ENCODE peak calls at places on chromosomes 4 and X, in four cellular contexts. D, B, E and Q are unnamed samples.

GRCh38 chr4:84852081-84852480 is 114.4 kb downstream of the WDFY3 start:
- DNase-seq in D (no peak), B (no peak), E (no peak), Q (no peak)

GRCh38 chrX:149004936-149005335 is 500.2 kb downstream of the IDS start:
- DNase-seq in D (no peak), B (no peak), E (no peak), Q (peak; percentile 13)

GRCh38 chrX:74534569-74535038 is 79.8 kb downstream of the RLIM start:
- DNase-seq in D (peak; percentile 79), B (no peak), E (no peak), Q (peak; percentile 21)

GRCh38 chr4:102761478-102761790 is 666 bp upstream of the MANBA start:
- DNase-seq in D (no peak), B (no peak), E (no peak), Q (no peak)

GRCh38 chr4:124079174-124079780 is 633.3 kb downstream of the ANKRD50 start:
- DNase-seq in D (no peak), B (no peak), E (no peak), Q (no peak)

GRCh38 chr4:48141048-48141447 is 7.0 kb upstream of the TXK start:
- DNase-seq in D (peak; percentile 61), B (no peak), E (no peak), Q (peak; percentile 41)

GRCh38 chrX:19772306-19772705 is 115.1 kb downstream of the SH3KBP1 start:
- DNase-seq in D (peak; percentile 26), B (peak; percentile 29), E (no peak), Q (no peak)

GRCh38 chr4:125315571-125316390 is 1.0 kb downstream of the FAT4 start:
- DNase-seq in D (peak; percentile 10), B (peak; percentile 38), E (peak; percentile 50), Q (peak; percentile 24)

GRCh38 chrX:115311666-115312065 is 22.2 kb downstream of the LUZP4 start:
- DNase-seq in D (no peak), B (peak; percentile 3), E (peak; percentile 65), Q (no peak)

GRCh38 chrX:19554786-19555185 is 39.5 kb upstream of the MAP3K15 start:
- DNase-seq in D (no peak), B (no peak), E (no peak), Q (no peak)

GRCh38 chr4:169941141-169941540 is 85.1 kb downstream of the MFAP3L start:
- DNase-seq in D (no peak), B (no peak), E (no peak), Q (no peak)

GRCh38 chr4:38577482-38577881 is 86.5 kb upstream of the KLF3 start:
- DNase-seq in D (no peak), B (no peak), E (no peak), Q (no peak)

GRCh38 chr4:114728426-114728825 is 129.8 kb downstream of the UGT8 start:
- DNase-seq in D (no peak), B (no peak), E (no peak), Q (no peak)

GRCh38 chrX:123920065-123920785 is 41.3 kb upstream of the STAG2 start:
- DNase-seq in D (no peak), B (no peak), E (no peak), Q (no peak)

GRCh38 chr4:10239982-10240654 is 123.5 kb upstream of the WDR1 start:
- DNase-seq in D (peak; percentile 0), B (no peak), E (no peak), Q (no peak)

GRCh38 chr4:7206385-7206784 is 14.0 kb downstream of the SORCS2 start:
- DNase-seq in D (no peak), B (peak; percentile 22), E (no peak), Q (no peak)

GRCh38 chr4:48311896-48312295 is 29.4 kb upstream of the SLAIN2 start:
- DNase-seq in D (no peak), B (no peak), E (no peak), Q (no peak)

GRCh38 chr4:158181906-158182305 is 9.1 kb upstream of the GASK1B start:
- DNase-seq in D (no peak), B (no peak), E (no peak), Q (no peak)

GRCh38 chr4:168519576-168519975 is 22.7 kb downstream of the PALLD start:
- DNase-seq in D (no peak), B (no peak), E (no peak), Q (no peak)

GRCh38 chrX:52577464-52578173 is 60.8 kb upstream of the XAGE1B start:
- DNase-seq in D (no peak), B (no peak), E (no peak), Q (no peak)

GRCh38 chr4:2424581-2424980 is 5.8 kb downstream of the CFAP99 start:
- DNase-seq in D (no peak), B (no peak), E (no peak), Q (no peak)

GRCh38 chr4:96649536-96649935 is 809.6 kb downstream of the PDHA2 start:
- DNase-seq in D (peak; percentile 17), B (no peak), E (no peak), Q (no peak)

GRCh38 chr4:118918388-118918787 is 29.7 kb downstream of the SYNPO2 start:
- DNase-seq in D (no peak), B (no peak), E (no peak), Q (no peak)

GRCh38 chr4:107243141-107243779 is 207.1 kb upstream of the DKK2 start:
- DNase-seq in D (no peak), B (no peak), E (no peak), Q (no peak)

GRCh38 chrX:114582698-114583395 is 1.0 kb upstream of the HTR2C start:
- DNase-seq in D (no peak), B (no peak), E (peak; percentile 1), Q (no peak)

GRCh38 chr4:28600958-28601357 is 1740.3 kb downstream of the STIM2 start:
- DNase-seq in D (no peak), B (no peak), E (no peak), Q (no peak)

GRCh38 chr4:67122029-67122428 is 423.3 kb downstream of the CENPC start:
- DNase-seq in D (peak; percentile 3), B (no peak), E (no peak), Q (no peak)

GRCh38 chr4:63965875-63966274 is 443.4 kb downstream of the TECRL start:
- DNase-seq in D (no peak), B (no peak), E (no peak), Q (no peak)

GRCh38 chr4:165477799-165478198 is 99.0 kb downstream of the CPE start:
- DNase-seq in D (no peak), B (no peak), E (no peak), Q (no peak)

GRCh38 chrX:70826715-70827114 is 81.8 kb downstream of the TEX11 start:
- DNase-seq in D (no peak), B (no peak), E (no peak), Q (no peak)

GRCh38 chr4:954211-955020 is 19.0 kb downstream of the DGKQ start:
- DNase-seq in D (no peak), B (no peak), E (no peak), Q (no peak)

GRCh38 chrX:31266172-31267076 is 194.6 kb upstream of the FTHL17 start:
- DNase-seq in D (no peak), B (peak; percentile 49), E (peak; percentile 18), Q (peak; percentile 73)

GRCh38 chr4:140893939-140894338 is 137.8 kb upstream of the TBC1D9 start:
- DNase-seq in D (no peak), B (no peak), E (no peak), Q (no peak)

GRCh38 chr4:10226756-10227155 is 110.2 kb upstream of the WDR1 start:
- DNase-seq in D (no peak), B (no peak), E (no peak), Q (no peak)

GRCh38 chr4:118823471-118823870 is 12.5 kb downstream of the SEC24D start:
- DNase-seq in D (no peak), B (no peak), E (no peak), Q (no peak)

GRCh38 chr4:138576684-138577083 is 334.5 kb upstream of the SLC7A11 start:
- DNase-seq in D (peak; percentile 50), B (no peak), E (no peak), Q (no peak)
- TF ChIP-seq CTCF in D (peak; percentile 44), B (no peak), E (peak; percentile 51), Q (no peak)

GRCh38 chr4:99810536-99810935 is 6.1 kb upstream of the DAPP1 start:
- DNase-seq in D (no peak), B (no peak), E (no peak), Q (no peak)

GRCh38 chr4:99811117-99811516 is 5.5 kb upstream of the DAPP1 start:
- DNase-seq in D (no peak), B (no peak), E (no peak), Q (no peak)

GRCh38 chr4:99809326-99809725 is 7.3 kb upstream of the DAPP1 start:
- DNase-seq in D (no peak), B (no peak), E (no peak), Q (no peak)

GRCh38 chr4:99808260-99808857 is 8.3 kb upstream of the DAPP1 start:
- DNase-seq in D (peak; percentile 72), B (peak; percentile 40), E (peak; percentile 63), Q (peak; percentile 69)

GRCh38 chr4:99811850-99812249 is 4.8 kb upstream of the DAPP1 start:
- DNase-seq in D (peak; percentile 75), B (peak; percentile 12), E (no peak), Q (peak; percentile 22)
- TF ChIP-seq CTCF in D (peak; percentile 54), B (peak; percentile 58), E (peak; percentile 69), Q (peak; percentile 65)

DNA sequence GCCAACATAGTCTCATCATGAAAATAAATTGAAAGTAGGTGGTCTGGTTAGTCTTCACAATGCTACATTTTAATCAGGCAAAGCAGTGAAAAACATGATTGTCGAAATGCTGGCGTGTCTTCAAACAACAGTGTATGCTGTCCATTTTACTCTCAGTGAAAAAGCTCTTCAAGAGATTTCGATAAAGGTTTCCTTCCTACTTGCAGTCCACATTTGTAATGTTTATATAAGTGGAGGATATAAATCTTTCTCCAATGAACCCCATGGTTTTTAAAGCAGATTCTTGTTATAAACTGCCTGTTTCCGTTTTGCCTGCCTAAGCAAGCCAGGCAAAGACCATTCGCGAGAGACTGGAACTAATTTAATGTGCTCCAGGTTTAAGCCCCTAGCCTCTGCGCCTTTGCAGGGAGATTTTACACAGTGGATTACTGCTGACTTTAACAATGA is 169.6 kb downstream of the SCFD2 start:
- DNase-seq in D (no peak), B (no peak), E (no peak), Q (no peak)
- TF ChIP-seq CTCF in D (no peak), B (no peak), E (no peak), Q (no peak)

GRCh38 chr4:173258866-173259265 is 75.3 kb downstream of the HMGB2 start:
- DNase-seq in D (no peak), B (no peak), E (no peak), Q (no peak)

GRCh38 chr4:173261052-173261451 is 73.1 kb downstream of the HMGB2 start:
- DNase-seq in D (no peak), B (no peak), E (no peak), Q (no peak)

GRCh38 chr4:173256825-173257224 is 77.3 kb downstream of the HMGB2 start:
- DNase-seq in D (no peak), B (no peak), E (no peak), Q (no peak)

GRCh38 chr4:173257732-173258717 is 76.1 kb downstream of the HMGB2 start:
- DNase-seq in D (peak; percentile 69), B (peak; percentile 61), E (peak; percentile 38), Q (peak; percentile 44)

GRCh38 chr4:173259310-173259709 is 74.8 kb downstream of the HMGB2 start:
- DNase-seq in D (no peak), B (no peak), E (no peak), Q (no peak)
- TF ChIP-seq CTCF in D (no peak), B (peak; percentile 10), E (peak; percentile 41), Q (no peak)